ENCODE peak calls at places on chromosomes 13 and 19, in ten cellular contexts. X, G, S, U, P, I, N, M, H and K are unnamed samples.

GRCh38 chr13:50760751-50761150 is 82.7 kb downstream of the DLEU7 start:
- DNase-seq in U (no peak), X (no peak), H (no peak), P (no peak), N (peak; percentile 42), S (no peak), I (no peak), G (no peak), M (no peak), K (no peak)

GRCh38 chr13:53254495-53254894 is 225.9 kb downstream of the OLFM4 start:
- DNase-seq in N (peak; percentile 0), P (no peak), I (no peak), H (no peak), G (no peak), M (no peak), U (peak; percentile 22), X (no peak), S (no peak), K (no peak)

GRCh38 chr13:36920612-36921185 is 661 bp upstream of the SMAD9 start:
- DNase-seq in N (no peak), H (no peak), I (no peak), U (no peak), X (no peak), P (no peak), G (no peak), S (no peak), M (no peak), K (no peak)

GRCh38 chr19:7068599-7068998 is 904 bp upstream of the ZNF557 start:
- DNase-seq in P (no peak), G (no peak), U (no peak), S (no peak), I (no peak), X (no peak), M (no peak), N (no peak), H (no peak), K (no peak)

GRCh38 chr13:36244073-36244472 is 29.7 kb upstream of the SOHLH2 start:
- DNase-seq in I (no peak), X (no peak), M (no peak), P (no peak), U (no peak), N (no peak), H (no peak), G (no peak), S (no peak), K (no peak)

GRCh38 chr19:34276614-34277013 is 22.3 kb downstream of the GARRE1 start:
- DNase-seq in H (no peak), U (no peak), I (no peak), M (no peak), G (no peak), P (no peak), S (no peak), N (no peak), X (no peak), K (no peak)

GRCh38 chr19:42132851-42133528 is 744 bp upstream of the POU2F2 start:
- DNase-seq in H (peak; percentile 68), X (peak; percentile 31), I (peak; percentile 92), U (no peak), S (peak; percentile 70), M (no peak), G (peak; percentile 85), P (peak; percentile 26), N (peak; percentile 44), K (peak; percentile 90)

GRCh38 chr13:99176309-99177276 is 24.1 kb upstream of the UBAC2 start:
- DNase-seq in U (peak; percentile 86), S (peak; percentile 64), H (peak; percentile 69), G (peak; percentile 72), N (peak; percentile 65), I (peak; percentile 91), P (peak; percentile 31), M (no peak), X (peak; percentile 71), K (peak; percentile 67)

GRCh38 chr13:38363219-38363618 is 13.6 kb downstream of the UFM1 start:
- DNase-seq in S (no peak), I (no peak), M (no peak), G (no peak), U (no peak), H (no peak), X (no peak), N (no peak), P (no peak), K (no peak)

GRCh38 chr13:40446365-40446764 is 220.1 kb downstream of the FOXO1 start:
- DNase-seq in N (no peak), P (no peak), S (no peak), H (no peak), U (no peak), M (no peak), G (no peak), I (no peak), X (no peak), K (no peak)

GRCh38 chr13:21014666-21015170 is 46.7 kb downstream of the LATS2 start:
- DNase-seq in X (no peak), S (no peak), M (no peak), I (peak; percentile 45), U (no peak), N (peak; percentile 79), P (no peak), H (peak; percentile 68), G (no peak), K (peak; percentile 74)

GRCh38 chr13:21012841-21013681 is 48.3 kb downstream of the LATS2 start:
- DNase-seq in X (no peak), G (peak; percentile 36), U (no peak), H (no peak), I (peak; percentile 31), P (no peak), N (peak; percentile 51), S (no peak), M (no peak), K (no peak)

GRCh38 chr13:21015284-21015683 is 46.1 kb downstream of the LATS2 start:
- DNase-seq in N (peak; percentile 34), S (no peak), X (no peak), I (no peak), P (no peak), U (no peak), M (no peak), H (no peak), G (no peak), K (no peak)

GRCh38 chr13:21013682-21014038 is 47.7 kb downstream of the LATS2 start:
- DNase-seq in N (no peak), S (no peak), P (no peak), G (no peak), M (no peak), H (no peak), U (no peak), X (no peak), I (no peak), K (no peak)

GRCh38 chr13:21014139-21014665 is 47.2 kb downstream of the LATS2 start:
- DNase-seq in P (no peak), X (no peak), I (peak; percentile 28), M (no peak), G (no peak), S (no peak), N (no peak), H (no peak), U (no peak), K (no peak)
- H3K27ac ChIP-seq in P (peak overlapping the region; percentile 39), X (peak overlapping the region; percentile 78), I (no peak overlapping the region), M (no peak overlapping the region), G (peak overlapping the region; percentile 1), S (no peak overlapping the region), N (peak overlapping the region; percentile 2), H (peak overlapping the region; percentile 83), U (no peak overlapping the region), K (no peak overlapping the region)

GRCh38 chr13:43270043-43270830 is 246.9 kb downstream of the DNAJC15 start:
- DNase-seq in S (no peak), N (peak; percentile 15), I (no peak), G (no peak), M (no peak), X (no peak), H (no peak), P (no peak), U (no peak), K (no peak)

GRCh38 chr13:43266953-43267615 is 243.7 kb downstream of the DNAJC15 start:
- DNase-seq in M (no peak), G (no peak), S (no peak), H (no peak), P (no peak), X (no peak), I (no peak), N (no peak), U (no peak), K (no peak)

GRCh38 chr13:43268632-43269031 is 245.2 kb downstream of the DNAJC15 start:
- DNase-seq in N (peak; percentile 32), H (no peak), M (no peak), G (no peak), X (no peak), S (no peak), I (no peak), U (no peak), P (no peak), K (no peak)

GRCh38 chr13:43269037-43269476 is 245.7 kb downstream of the DNAJC15 start:
- DNase-seq in U (no peak), X (peak; percentile 60), N (peak; percentile 96), I (peak; percentile 66), H (no peak), G (no peak), P (no peak), S (no peak), M (no peak), K (no peak)

DNA sequence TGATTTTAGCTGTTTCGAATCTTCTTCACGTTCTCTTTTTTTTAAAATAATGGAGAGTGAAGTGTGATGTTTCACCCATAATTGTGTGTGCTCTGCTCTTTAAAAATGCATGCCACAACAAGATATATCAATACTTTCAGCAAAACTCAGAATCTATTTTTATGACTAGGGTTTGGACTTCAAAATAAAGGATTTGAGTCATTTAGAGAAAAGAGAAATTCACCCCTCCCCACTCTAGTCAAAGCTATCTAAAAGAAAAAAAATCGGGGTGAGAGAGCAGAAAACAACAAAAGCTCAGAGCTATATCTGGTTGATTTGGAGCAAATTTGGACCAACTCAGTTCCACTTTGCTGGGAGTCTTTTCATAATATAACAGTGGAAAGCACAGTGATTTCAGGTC is 244.5 kb downstream of the DNAJC15 start:
- DNase-seq in M (no peak), N (no peak), S (no peak), H (no peak), G (no peak), U (no peak), P (no peak), X (no peak), I (no peak), K (no peak)
- H3K4me3 ChIP-seq in M (no peak overlapping the region), N (no peak overlapping the region), S (no peak overlapping the region), H (no peak overlapping the region), G (no peak overlapping the region), U (no peak overlapping the region), P (no peak overlapping the region), X (no peak overlapping the region), I (no peak overlapping the region), K (no peak overlapping the region)

GRCh38 chr19:4016486-4016885 is 8.9 kb downstream of the PIAS4 start:
- DNase-seq in H (no peak), M (no peak), X (no peak), U (no peak), N (no peak), S (no peak), I (no peak), G (peak; percentile 20), P (no peak), K (no peak)
- H3K9me3 ChIP-seq in H (no peaks in the 10 kb centered on the region), M (no peaks in the 10 kb centered on the region), X (no peaks in the 10 kb centered on the region), U (no peaks in the 10 kb centered on the region), N (no peaks in the 10 kb centered on the region), S (no peaks in the 10 kb centered on the region), I (no peaks in the 10 kb centered on the region), G (no peaks in the 10 kb centered on the region), P (no peaks in the 10 kb centered on the region), K (no peaks in the 10 kb centered on the region)

DNA sequence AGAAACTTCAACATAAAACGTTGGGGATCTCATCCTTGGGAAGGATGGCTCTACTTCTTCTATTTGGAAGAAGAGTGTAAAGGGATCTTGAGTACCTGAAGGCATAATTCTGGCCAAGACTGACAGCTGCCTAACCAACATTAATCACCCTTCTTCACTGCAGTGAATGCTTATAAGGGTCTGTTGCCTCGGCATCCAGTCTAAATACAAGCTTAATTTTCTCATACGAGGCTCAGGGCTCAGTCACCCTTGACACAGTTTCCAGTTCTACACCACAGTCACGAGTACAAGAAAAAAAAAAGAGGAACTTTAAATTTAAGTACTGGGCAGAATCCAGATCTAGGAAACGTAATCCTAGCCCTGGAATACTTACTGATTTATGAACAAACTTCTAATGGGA is 9.0 kb downstream of the FPR3 start:
- DNase-seq in M (no peak), S (no peak), P (no peak), U (no peak), N (peak; percentile 55), G (no peak), X (no peak), I (no peak), H (no peak), K (no peak)
- H3K27ac ChIP-seq in M (no peak overlapping the region), S (no peak overlapping the region), P (peak overlapping the region; percentile 32), U (no peak overlapping the region), N (no peak overlapping the region), G (peak overlapping the region; percentile 28), X (no peak overlapping the region), I (no peak overlapping the region), H (no peak overlapping the region), K (no peak overlapping the region)